ENCODE peak calls at places on chromosome 14, in ten cellular contexts. One of them, this sample, is unnamed.
A peak's percentile ranks its signal among the peaks of the same experiment; 100 is the strongest.

GRCh38 chr14:81772391-81772790 is 238.7 kb upstream of the SEL1L start:
- DNase-seq in fibroblast of pulmonary artery: no peak
- DNase-seq in naive thymus-derived CD8-positive, alpha-beta T cell: no peak
- DNase-seq in COR-L47: no peak
- DNase-seq in AG04450: no peak
- DNase-seq in small intestine: no peak
- DNase-seq in fibroblast of lung: no peak
- DNase-seq in T47D: no peak
- DNase-seq in NCI-H226: no peak
- DNase-seq in pancreas: no peak
- DNase-seq in this sample: no peak

GRCh38 chr14:20512139-20512905 is 7.0 kb downstream of the RNASE10 start:
- DNase-seq in T47D: no peak
- DNase-seq in pancreas: no peak
- DNase-seq in fibroblast of pulmonary artery: peak; percentile 52
- DNase-seq in NCI-H226: no peak
- DNase-seq in naive thymus-derived CD8-positive, alpha-beta T cell: no peak
- DNase-seq in fibroblast of lung: no peak
- DNase-seq in AG04450: no peak
- DNase-seq in small intestine: no peak
- DNase-seq in COR-L47: no peak
- DNase-seq in this sample: no peak

GRCh38 chr14:91310620-91311283 is 66.2 kb upstream of the GPR68 start:
- DNase-seq in fibroblast of lung: no peak
- DNase-seq in COR-L47: no peak
- DNase-seq in T47D: no peak
- DNase-seq in NCI-H226: no peak
- DNase-seq in AG04450: no peak
- DNase-seq in pancreas: no peak
- DNase-seq in fibroblast of pulmonary artery: no peak
- DNase-seq in small intestine: no peak
- DNase-seq in naive thymus-derived CD8-positive, alpha-beta T cell: peak; percentile 23
- DNase-seq in this sample: no peak

GRCh38 chr14:95697764-95698163 is 11.5 kb downstream of the TCL1B start:
- DNase-seq in T47D: no peak
- DNase-seq in fibroblast of lung: no peak
- DNase-seq in AG04450: no peak
- DNase-seq in fibroblast of pulmonary artery: no peak
- DNase-seq in small intestine: no peak
- DNase-seq in pancreas: no peak
- DNase-seq in COR-L47: no peak
- DNase-seq in NCI-H226: no peak
- DNase-seq in naive thymus-derived CD8-positive, alpha-beta T cell: no peak
- DNase-seq in this sample: no peak

GRCh38 chr14:20400965-20401593 is 12.2 kb downstream of the TEP1 start:
- DNase-seq in AG04450: no peak
- DNase-seq in naive thymus-derived CD8-positive, alpha-beta T cell: no peak
- DNase-seq in small intestine: no peak
- DNase-seq in fibroblast of pulmonary artery: no peak
- DNase-seq in NCI-H226: peak; percentile 37
- DNase-seq in fibroblast of lung: no peak
- DNase-seq in pancreas: no peak
- DNase-seq in COR-L47: no peak
- DNase-seq in T47D: no peak
- DNase-seq in this sample: peak; percentile 7

GRCh38 chr14:23054000-23054811 is 3.1 kb downstream of the CDH24 start:
- DNase-seq in fibroblast of lung: no peak
- DNase-seq in COR-L47: no peak
- DNase-seq in AG04450: no peak
- DNase-seq in T47D: no peak
- DNase-seq in NCI-H226: no peak
- DNase-seq in fibroblast of pulmonary artery: no peak
- DNase-seq in naive thymus-derived CD8-positive, alpha-beta T cell: no peak
- DNase-seq in pancreas: no peak
- DNase-seq in small intestine: no peak
- DNase-seq in this sample: no peak

GRCh38 chr14:77100961-77101360 is 2.9 kb downstream of the CIPC start:
- DNase-seq in small intestine: no peak
- DNase-seq in AG04450: no peak
- DNase-seq in NCI-H226: no peak
- DNase-seq in naive thymus-derived CD8-positive, alpha-beta T cell: no peak
- DNase-seq in T47D: no peak
- DNase-seq in fibroblast of lung: no peak
- DNase-seq in fibroblast of pulmonary artery: no peak
- DNase-seq in pancreas: no peak
- DNase-seq in COR-L47: no peak
- DNase-seq in this sample: no peak

GRCh38 chr14:75226755-75227544 is 50.5 kb upstream of the TMED10 start:
- DNase-seq in fibroblast of pulmonary artery: no peak
- DNase-seq in AG04450: no peak
- DNase-seq in NCI-H226: no peak
- DNase-seq in fibroblast of lung: no peak
- DNase-seq in pancreas: no peak
- DNase-seq in naive thymus-derived CD8-positive, alpha-beta T cell: no peak
- DNase-seq in T47D: no peak
- DNase-seq in COR-L47: no peak
- DNase-seq in small intestine: peak; percentile 97
- DNase-seq in this sample: no peak

GRCh38 chr14:75675265-75675960 is 14.4 kb downstream of the TTLL5 start:
- DNase-seq in naive thymus-derived CD8-positive, alpha-beta T cell: no peak
- DNase-seq in AG04450: no peak
- DNase-seq in T47D: no peak
- DNase-seq in fibroblast of pulmonary artery: no peak
- DNase-seq in COR-L47: no peak
- DNase-seq in NCI-H226: no peak
- DNase-seq in pancreas: no peak
- DNase-seq in fibroblast of lung: no peak
- DNase-seq in small intestine: no peak
- DNase-seq in this sample: no peak

GRCh38 chr14:104517426-104517825 is 62.1 kb upstream of the C14orf180 start:
- DNase-seq in COR-L47: no peak
- DNase-seq in small intestine: no peak
- DNase-seq in AG04450: no peak
- DNase-seq in fibroblast of lung: no peak
- DNase-seq in T47D: no peak
- DNase-seq in pancreas: no peak
- DNase-seq in fibroblast of pulmonary artery: no peak
- DNase-seq in NCI-H226: no peak
- DNase-seq in naive thymus-derived CD8-positive, alpha-beta T cell: no peak
- DNase-seq in this sample: no peak

GRCh38 chr14:64540208-64541202 is at the start of gene HSPA2:
- DNase-seq in AG04450: peak; percentile 99
- DNase-seq in fibroblast of lung: peak; percentile 99
- DNase-seq in fibroblast of pulmonary artery: peak; percentile 100
- DNase-seq in small intestine: peak; percentile 99
- DNase-seq in NCI-H226: peak; percentile 99
- DNase-seq in T47D: peak; percentile 100
- DNase-seq in pancreas: peak; percentile 100
- DNase-seq in COR-L47: no peak
- DNase-seq in naive thymus-derived CD8-positive, alpha-beta T cell: peak; percentile 91
- DNase-seq in this sample: peak; percentile 99

GRCh38 chr14:51342226-51342625 is 102.2 kb downstream of the TMX1 start:
- DNase-seq in small intestine: no peak
- DNase-seq in pancreas: no peak
- DNase-seq in NCI-H226: no peak
- DNase-seq in fibroblast of pulmonary artery: no peak
- DNase-seq in T47D: peak; percentile 83
- DNase-seq in AG04450: no peak
- DNase-seq in naive thymus-derived CD8-positive, alpha-beta T cell: no peak
- DNase-seq in fibroblast of lung: peak; percentile 11
- DNase-seq in COR-L47: no peak
- DNase-seq in this sample: peak; percentile 60

GRCh38 chr14:65846469-65846868 is 433.9 kb downstream of the FUT8 start:
- DNase-seq in fibroblast of lung: no peak
- DNase-seq in naive thymus-derived CD8-positive, alpha-beta T cell: peak; percentile 18
- DNase-seq in pancreas: no peak
- DNase-seq in small intestine: no peak
- DNase-seq in NCI-H226: no peak
- DNase-seq in fibroblast of pulmonary artery: no peak
- DNase-seq in T47D: no peak
- DNase-seq in AG04450: no peak
- DNase-seq in COR-L47: peak; percentile 48
- DNase-seq in this sample: no peak

GRCh38 chr14:100012928-100013327 is 52.3 kb upstream of the EVL start:
- DNase-seq in pancreas: no peak
- DNase-seq in fibroblast of lung: no peak
- DNase-seq in COR-L47: no peak
- DNase-seq in naive thymus-derived CD8-positive, alpha-beta T cell: no peak
- DNase-seq in AG04450: no peak
- DNase-seq in small intestine: no peak
- DNase-seq in T47D: no peak
- DNase-seq in fibroblast of pulmonary artery: no peak
- DNase-seq in NCI-H226: no peak
- DNase-seq in this sample: no peak

GRCh38 chr14:22646570-22647254 is 2.6 kb upstream of the OR6J1 start:
- DNase-seq in AG04450: peak; percentile 13
- DNase-seq in small intestine: no peak
- DNase-seq in T47D: no peak
- DNase-seq in fibroblast of lung: peak; percentile 95
- DNase-seq in pancreas: no peak
- DNase-seq in naive thymus-derived CD8-positive, alpha-beta T cell: no peak
- DNase-seq in NCI-H226: peak; percentile 64
- DNase-seq in COR-L47: no peak
- DNase-seq in fibroblast of pulmonary artery: peak; percentile 78
- DNase-seq in this sample: peak; percentile 47